ENCODE peak calls at places on chromosomes 5 and 9, in five cellular contexts. B is activated T-cell treated with anti-CD3 and anti-CD28 coated beads, Interleukin-2, amount 50 U/mL, for 1 hour; L is NCI-H2029; I is stimulated activated CD8-positive, alpha-beta memory T cell treated with anti-CD3 and anti-CD28 coated beads, Interleukin-12 subunit alpha, Interleukin-12 subunit beta, amount 100 ng/mL, for 1 hour; E is ovary. W is an unnamed sample.

GRCh38 chr5:27015758-27016157 is 22.6 kb downstream of the CDH9 start:
- DNase-seq in L (no peak), E (no peak), B (no peak), I (no peak), W (no peak)

GRCh38 chr9:125604189-125604588 is 102.8 kb downstream of the MAPKAP1 start:
- DNase-seq in B (no peak), I (no peak), E (no peak), L (no peak), W (no peak)

GRCh38 chr5:121573844-121574243 is 277.8 kb upstream of the FTMT start:
- DNase-seq in I (no peak), B (no peak), E (no peak), L (no peak), W (no peak)

GRCh38 chr5:143051244-143052058 is 281.3 kb downstream of the ARHGAP26 start:
- DNase-seq in I (no peak), B (no peak), L (peak), E (no peak), W (peak)

GRCh38 chr5:105150324-105150723 is 1587.7 kb upstream of the NUDT12 start:
- DNase-seq in E (no peak), L (no peak), I (no peak), B (no peak), W (no peak)

GRCh38 chr9:136345281-136346156 is 18.0 kb downstream of the DNLZ start:
- DNase-seq in I (no peak), L (no peak), B (no peak), E (no peak), W (no peak)

GRCh38 chr5:109256486-109256885 is 153.3 kb downstream of the PJA2 start:
- DNase-seq in B (no peak), L (no peak), I (no peak), E (no peak), W (no peak)

GRCh38 chr5:124740991-124741583 is 5.4 kb downstream of the ZNF608 start:
- DNase-seq in L (no peak), I (no peak), B (no peak), E (no peak), W (no peak)

GRCh38 chr9:75912951-75913350 is 22.5 kb downstream of the PCSK5 start:
- DNase-seq in B (no peak), L (no peak), E (no peak), I (no peak), W (no peak)

GRCh38 chr5:91928751-91929521 is 545.8 kb upstream of the ARRDC3 start:
- DNase-seq in I (no peak), L (peak), E (no peak), B (no peak), W (no peak)

GRCh38 chr9:116549061-116549664 is 137.9 kb upstream of the TRIM32 start:
- DNase-seq in E (peak), B (no peak), I (no peak), L (no peak), W (no peak)

GRCh38 chr9:5587024-5587423 is 41.9 kb upstream of the RIC1 start:
- DNase-seq in I (no peak), E (no peak), B (no peak), L (no peak), W (no peak)

GRCh38 chr5:72788851-72789505 is 27.5 kb upstream of the TNPO1 start:
- DNase-seq in E (no peak), B (no peak), L (no peak), I (no peak), W (no peak)

GRCh38 chr5:165573445-165573844 is 2068.0 kb downstream of the MAT2B start:
- DNase-seq in I (no peak), B (no peak), E (no peak), L (no peak), W (no peak)

GRCh38 chr9:6646028-6646636 is 603 bp upstream of the GLDC start:
- DNase-seq in B (no peak), L (no peak), E (no peak), I (no peak), W (no peak)

W was measured in LNCaP clone FGC.